ENCODE peak calls at places on chromosomes 11 and 22, in seven cellular contexts. F is upper lobe of right lung; U is NCI-H146; Z is PC-3; I is stimulated activated CD4-positive, alpha-beta T cell treated with anti-CD3 and anti-CD28 coated beads, Interleukin-1b, Interleukin-23, amount 100 ng/mL, for 1 hour; C is coronary artery; O is transverse colon. Y is an unnamed sample.
A peak's percentile ranks its signal among the peaks of the same experiment; 100 is the strongest.

GRCh38 chr11:119876841-119877240 is 147.8 kb upstream of the NECTIN1 start:
- DNase-seq in F (peak; percentile 33), U (no peak), Z (no peak), I (no peak), C (no peak), O (no peak), Y (no peak)

GRCh38 chr22:21970037-21970799 is 12.4 kb downstream of the TOP3B start:
- DNase-seq in F (no peak), U (no peak), Z (no peak), I (no peak), C (no peak), O (no peak), Y (no peak)

GRCh38 chr22:24685804-24686203 is 82.8 kb downstream of the GGT1 start:
- DNase-seq in F (no peak), U (no peak), Z (no peak), I (no peak), C (no peak), O (no peak), Y (no peak)

GRCh38 chr11:7314811-7315604 is 63.3 kb downstream of the SYT9 start:
- DNase-seq in F (no peak), U (no peak), Z (no peak), I (no peak), C (no peak), O (no peak), Y (no peak)

GRCh38 chr11:74138572-74138971 is 32.2 kb downstream of the C2CD3 start:
- DNase-seq in F (no peak), U (no peak), Z (peak; percentile 100), I (no peak), C (no peak), O (no peak), Y (peak; percentile 2)

GRCh38 chr11:128772814-128773213 is 78.9 kb downstream of the FLI1 start:
- DNase-seq in F (peak; percentile 81), U (no peak), Z (no peak), I (peak; percentile 38), C (no peak), O (peak; percentile 65), Y (peak; percentile 41)

GRCh38 chr11:84990141-84990540 is 637.0 kb downstream of the DLG2 start:
- DNase-seq in F (no peak), U (no peak), Z (no peak), I (no peak), C (no peak), O (no peak), Y (no peak)

GRCh38 chr11:65899356-65900124 is 648 bp downstream of the FOSL1 start:
- DNase-seq in F (peak; percentile 83), U (no peak), Z (peak; percentile 91), I (no peak), C (peak; percentile 90), O (peak; percentile 67), Y (peak; percentile 61)

GRCh38 chr11:72225411-72225951 is 914 bp downstream of the INPPL1 start:
- DNase-seq in F (no peak), U (no peak), Z (peak; percentile 31), I (no peak), C (no peak), O (no peak), Y (no peak)

GRCh38 chr11:104343578-104343977 is 179.6 kb upstream of the PDGFD start:
- DNase-seq in F (no peak), U (peak; percentile 20), Z (peak; percentile 63), I (no peak), C (no peak), O (no peak), Y (no peak)

GRCh38 chr11:68831124-68831523 is 10.6 kb downstream of the CPT1A start:
- DNase-seq in F (no peak), U (no peak), Z (peak; percentile 19), I (no peak), C (no peak), O (peak; percentile 87), Y (no peak)

GRCh38 chr11:3104051-3104714 is 47.0 kb upstream of the CARS1 start:
- DNase-seq in F (peak; percentile 59), U (no peak), Z (no peak), I (no peak), C (no peak), O (no peak), Y (no peak)

GRCh38 chr22:37258810-37259472 is 14.9 kb upstream of the RAC2 start:
- DNase-seq in F (peak; percentile 16), U (no peak), Z (no peak), I (no peak), C (no peak), O (no peak), Y (no peak)

GRCh38 chr11:134768463-134768862 is 356.4 kb upstream of the B3GAT1 start:
- DNase-seq in F (no peak), U (no peak), Z (no peak), I (no peak), C (no peak), O (no peak), Y (no peak)